ENCODE peak calls at places on chromosomes 5 and 9, in six cellular contexts. J is heart left ventricle, X is SJSA1, A is kidney, W is tibial artery, V is psoas muscle. C is an unnamed sample.

GRCh38 chr9:91111876-91112275 is 249.8 kb downstream of the AUH start:
- DNase-seq in J (no peak), X (no peak), A (no peak), W (no peak), V (no peak), C (no peak)

GRCh38 chr5:132812949-132813598 is at the start of gene SOWAHA:
- DNase-seq in J (no peak), X (no peak), A (peak), W (peak), V (no peak), C (peak)

GRCh38 chr9:130962418-130963316 is 23.6 kb upstream of the FIBCD1 start:
- DNase-seq in J (no peak), X (peak), A (peak), W (peak), V (no peak), C (peak)

GRCh38 chr5:178883815-178884430 is 11.8 kb upstream of the ZFP2 start:
- DNase-seq in J (no peak), X (no peak), A (no peak), W (no peak), V (no peak), C (no peak)

GRCh38 chr9:129640086-129640870 is 1.7 kb downstream of the ASB6 start:
- DNase-seq in J (no peak), X (no peak), A (peak), W (no peak), V (no peak), C (peak)

GRCh38 chr9:21730899-21731298 is 71.5 kb upstream of the MTAP start:
- DNase-seq in J (no peak), X (no peak), A (no peak), W (no peak), V (no peak), C (peak)

GRCh38 chr9:33129886-33130284 is 37.3 kb downstream of the B4GALT1 start:
- DNase-seq in J (no peak), X (no peak), A (no peak), W (no peak), V (no peak), C (no peak)

GRCh38 chr5:111792659-111793058 is 35.7 kb upstream of the NREP start:
- DNase-seq in J (no peak), X (no peak), A (no peak), W (no peak), V (no peak), C (no peak)

GRCh38 chr5:61455179-61456006 is 123.3 kb downstream of the ZSWIM6 start:
- DNase-seq in J (no peak), X (no peak), A (no peak), W (no peak), V (no peak), C (no peak)

GRCh38 chr5:147752033-147752432 is 30.5 kb downstream of the JAKMIP2 start:
- DNase-seq in J (no peak), X (no peak), A (no peak), W (no peak), V (no peak), C (no peak)

GRCh38 chr5:92402045-92402444 is 1018.9 kb upstream of the ARRDC3 start:
- DNase-seq in J (no peak), X (no peak), A (no peak), W (no peak), V (no peak), C (no peak)

GRCh38 chr5:82396871-82397514 is 118.8 kb upstream of the RPS23 start:
- DNase-seq in J (peak), X (peak), A (peak), W (peak), V (peak), C (peak)

GRCh38 chr9:21994996-21995651 is 533 bp downstream of the CDKN2B-AS1 start:
- DNase-seq in J (peak), X (peak), A (peak), W (peak), V (peak), C (peak)

GRCh38 chr9:129936222-129936621 is 101.0 kb downstream of the USP20 start:
- DNase-seq in J (no peak), X (no peak), A (no peak), W (no peak), V (no peak), C (no peak)

GRCh38 chr5:179223961-179224360 is 121.3 kb downstream of the ADAMTS2 start:
- DNase-seq in J (no peak), X (no peak), A (no peak), W (peak), V (no peak), C (no peak)

GRCh38 chr9:16572005-16572727 is 298.3 kb downstream of the BNC2 start:
- DNase-seq in J (no peak), X (no peak), A (no peak), W (no peak), V (no peak), C (no peak)

GRCh38 chr9:87684627-87685204 is 41.2 kb upstream of the CTSL start:
- DNase-seq in J (no peak), X (no peak), A (no peak), W (no peak), V (peak), C (peak)

GRCh38 chr5:150505816-150506215 is 2.1 kb upstream of the NDST1 start:
- DNase-seq in J (no peak), X (no peak), A (no peak), W (no peak), V (no peak), C (no peak)

GRCh38 chr5:45695011-45695667 is 1.0 kb downstream of the HCN1 start:
- DNase-seq in J (no peak), X (no peak), A (peak), W (no peak), V (peak), C (no peak)

GRCh38 chr5:127003798-127004495 is 26.4 kb downstream of the MARCHF3 start:
- DNase-seq in J (no peak), X (no peak), A (no peak), W (no peak), V (no peak), C (no peak)
- H3K27ac ChIP-seq in J (no peak), X (no peak), A (no peak), W (no peak), V (no peak), C (no peak)

GRCh38 chr5:125179617-125180016 is 433.2 kb upstream of the ZNF608 start:
- DNase-seq in J (no peak), X (no peak), A (no peak), W (no peak), V (no peak), C (no peak)

GRCh38 chr5:125180222-125180621 is 433.8 kb upstream of the ZNF608 start:
- DNase-seq in J (no peak), X (no peak), A (no peak), W (no peak), V (no peak), C (no peak)

GRCh38 chr5:125177340-125177739 is 430.9 kb upstream of the ZNF608 start:
- DNase-seq in J (no peak), X (no peak), A (no peak), W (no peak), V (no peak), C (no peak)

GRCh38 chr5:125176005-125176390 is 429.6 kb upstream of the ZNF608 start:
- DNase-seq in J (no peak), X (no peak), A (no peak), W (no peak), V (no peak), C (peak)

DNA sequence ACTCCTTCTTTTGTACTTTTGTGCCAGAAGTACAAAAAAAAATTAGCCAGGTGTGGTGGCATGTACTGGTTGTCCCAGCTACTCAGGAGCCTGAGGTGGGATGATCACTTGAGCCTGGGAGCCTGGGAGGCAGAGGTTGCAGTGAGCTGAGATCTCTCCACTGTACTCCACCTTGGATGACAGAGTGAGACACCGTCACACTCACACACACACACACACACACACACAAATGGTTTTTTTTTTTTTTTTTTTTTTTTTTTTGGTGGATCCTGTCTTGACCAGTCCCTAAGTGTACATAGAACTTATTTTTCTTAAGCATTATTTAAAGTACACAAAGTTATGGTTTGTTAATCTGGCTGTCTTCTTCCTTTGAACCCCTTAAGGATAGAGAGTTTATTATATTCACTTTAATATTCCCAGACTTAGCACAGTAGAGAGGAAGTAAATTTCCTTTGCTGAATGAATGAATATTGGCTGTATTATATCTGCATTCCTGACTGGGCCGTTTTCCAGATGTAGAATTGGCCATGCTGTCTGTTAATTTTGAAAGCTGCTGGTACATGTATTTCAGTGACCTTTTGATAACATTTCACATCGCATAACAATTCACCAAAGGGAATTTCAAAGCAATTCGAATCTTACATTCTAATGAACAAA is 429.0 kb upstream of the ZNF608 start:
- DNase-seq in J (peak), X (no peak), A (no peak), W (no peak), V (no peak), C (no peak)
- H3K27ac ChIP-seq in J (no peak), X (no peak), A (no peak), W (no peak), V (no peak), C (no peak)

GRCh38 chr5:109406719-109407118 is 3.1 kb downstream of the PJA2 start:
- DNase-seq in J (no peak), X (no peak), A (no peak), W (no peak), V (no peak), C (no peak)
- H3K27ac ChIP-seq in J (no peak), X (peak), A (no peak), W (peak), V (no peak), C (no peak)

DNA sequence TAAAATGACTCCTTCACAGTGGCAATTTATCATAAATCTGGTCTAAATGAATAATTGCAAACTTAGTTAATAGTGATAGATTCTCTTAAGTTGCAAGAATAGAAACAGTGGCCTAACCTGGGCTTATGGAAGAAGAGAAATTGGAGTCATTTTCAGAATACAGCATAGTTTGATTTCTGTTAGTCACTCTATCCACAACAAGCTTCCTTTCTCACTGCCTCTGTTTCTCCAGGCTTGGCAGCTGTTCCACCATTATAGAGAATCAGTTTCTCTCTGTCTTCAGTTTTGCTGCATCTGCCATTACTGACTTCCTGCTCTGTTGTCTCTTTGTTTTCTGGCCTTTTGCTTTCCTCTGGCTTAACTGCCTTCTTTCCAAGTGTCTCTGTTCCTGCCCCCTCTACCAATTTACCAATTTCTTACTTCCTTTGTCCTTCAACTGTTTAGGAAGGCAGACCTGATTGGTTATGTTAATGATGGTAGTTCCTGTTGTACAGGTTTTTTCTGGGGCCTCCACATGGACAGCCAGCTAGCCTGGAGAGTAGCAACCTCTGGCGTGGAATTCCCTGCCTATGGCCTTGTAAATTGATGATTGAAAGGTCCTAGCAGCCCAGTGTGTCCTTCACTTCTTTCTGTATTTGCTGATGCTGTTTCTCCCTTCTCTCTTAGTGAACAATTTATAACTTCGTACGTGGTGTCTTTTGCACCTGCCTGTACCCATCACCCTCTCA is 75.9 kb upstream of the RASGRF2 start:
- DNase-seq in J (no peak), X (no peak), A (no peak), W (no peak), V (no peak), C (no peak)
- H3K27ac ChIP-seq in J (no peak), X (no peak), A (no peak), W (no peak), V (no peak), C (no peak)

DNA sequence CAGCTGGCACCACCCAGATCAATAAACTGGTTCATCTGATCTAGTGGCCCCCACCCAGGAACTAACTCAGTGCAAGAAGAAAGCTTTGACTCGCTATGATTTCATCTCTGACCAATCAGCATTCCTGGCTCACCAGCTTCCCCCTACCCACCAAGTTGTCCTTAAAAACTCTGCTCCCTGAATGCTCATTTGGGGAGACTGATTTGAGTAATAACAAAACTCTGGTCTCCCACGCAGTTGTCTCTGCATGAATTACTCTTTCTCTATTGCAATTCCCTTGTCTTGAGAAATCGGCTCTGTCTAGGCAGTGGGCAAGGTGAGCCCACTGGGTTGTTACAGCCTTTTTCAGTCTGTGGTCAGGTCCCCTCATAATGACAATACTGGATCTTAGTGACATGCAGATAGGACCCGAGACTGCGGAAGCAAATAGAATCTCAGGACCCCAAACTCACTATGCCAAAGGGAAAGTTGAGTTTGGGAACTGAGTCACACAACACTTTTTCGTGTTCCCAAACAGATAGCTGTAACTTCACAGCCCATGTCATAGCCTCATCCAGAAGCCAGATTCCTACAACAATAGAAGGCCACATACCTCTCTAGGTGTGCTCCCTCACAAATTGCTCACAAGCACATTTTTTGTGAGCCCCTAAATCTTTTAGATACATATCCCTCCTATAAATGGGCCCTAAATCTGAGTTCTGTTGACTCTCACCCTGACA is 175.2 kb upstream of the RAI14 start:
- DNase-seq in J (no peak), X (no peak), A (no peak), W (no peak), V (no peak), C (no peak)
- H3K27ac ChIP-seq in J (no peak), X (no peak), A (no peak), W (no peak), V (no peak), C (no peak)

C was measured in RWPE1.